ENCODE peak calls at places on chromosome 12, in ten cellular contexts. X, U, N, A, Z, F, O, K, B and W are unnamed samples.
A peak's percentile ranks its signal among the peaks of the same experiment; 100 is the strongest.

GRCh38 chr12:51424662-51425539 is at the start of gene SLC4A8:
- DNase-seq in Z (peak; percentile 95), F (peak; percentile 85), A (peak; percentile 96), U (peak; percentile 73), X (peak; percentile 26), N (peak; percentile 97), K (peak; percentile 86), B (peak; percentile 52), O (no peak), W (peak; percentile 67)

GRCh38 chr12:122064034-122064777 is 14.3 kb upstream of the MLXIP start:
- DNase-seq in N (peak; percentile 97), B (peak; percentile 37), U (peak; percentile 82), Z (peak; percentile 84), K (peak; percentile 90), O (no peak), F (peak; percentile 88), X (no peak), A (peak; percentile 89), W (peak; percentile 97)

GRCh38 chr12:68416826-68417225 is 84.7 kb upstream of the MDM1 start:
- DNase-seq in B (peak; percentile 47), K (no peak), O (no peak), N (no peak), A (no peak), U (peak; percentile 40), X (no peak), Z (no peak), F (no peak), W (no peak)

GRCh38 chr12:47349770-47350408 is 270.1 kb upstream of the AMIGO2 start:
- DNase-seq in O (no peak), A (no peak), B (no peak), F (no peak), Z (no peak), N (no peak), K (no peak), U (peak; percentile 83), X (no peak), W (no peak)

GRCh38 chr12:101935769-101936741 is 58.7 kb downstream of the DRAM1 start:
- DNase-seq in Z (no peak), N (peak; percentile 38), X (no peak), K (peak; percentile 65), A (no peak), U (peak; percentile 97), B (peak; percentile 96), O (no peak), F (no peak), W (no peak)

GRCh38 chr12:127926004-127926403 is 341.0 kb upstream of the TMEM132C start:
- DNase-seq in B (no peak), O (no peak), A (no peak), N (no peak), F (peak; percentile 7), Z (no peak), U (peak; percentile 14), K (no peak), X (no peak), W (no peak)

GRCh38 chr12:31118347-31118830 is 44.7 kb downstream of the DDX11 start:
- DNase-seq in Z (peak; percentile 74), U (no peak), O (no peak), K (no peak), A (peak; percentile 57), N (peak; percentile 54), X (no peak), B (no peak), F (no peak), W (no peak)

GRCh38 chr12:120760349-120761245 is 35.0 kb downstream of the ACADS start:
- DNase-seq in Z (no peak), K (no peak), N (no peak), X (no peak), O (no peak), B (no peak), U (no peak), F (no peak), A (no peak), W (no peak)

GRCh38 chr12:68113644-68114043 is 45.9 kb downstream of the IFNG start:
- DNase-seq in N (no peak), Z (no peak), A (no peak), F (no peak), O (no peak), X (no peak), K (no peak), B (no peak), U (no peak), W (no peak)

GRCh38 chr12:119005085-119005484 is 23.7 kb downstream of the SRRM4 start:
- DNase-seq in N (no peak), K (no peak), X (no peak), A (no peak), U (no peak), F (no peak), O (no peak), Z (no peak), B (no peak), W (no peak)

GRCh38 chr12:117279606-117280005 is 81.8 kb downstream of the NOS1 start:
- DNase-seq in A (no peak), X (no peak), K (no peak), B (no peak), N (no peak), U (no peak), O (no peak), Z (no peak), F (peak; percentile 36), W (no peak)

GRCh38 chr12:13208533-13209278 is 12.2 kb downstream of the EMP1 start:
- DNase-seq in O (no peak), U (no peak), K (no peak), A (peak; percentile 38), B (no peak), X (no peak), N (no peak), F (no peak), Z (no peak), W (no peak)

GRCh38 chr12:16492240-16492639 is 113.7 kb downstream of the LMO3 start:
- DNase-seq in A (no peak), F (no peak), O (no peak), B (no peak), N (no peak), K (no peak), X (no peak), Z (no peak), U (no peak), W (no peak)

DNA sequence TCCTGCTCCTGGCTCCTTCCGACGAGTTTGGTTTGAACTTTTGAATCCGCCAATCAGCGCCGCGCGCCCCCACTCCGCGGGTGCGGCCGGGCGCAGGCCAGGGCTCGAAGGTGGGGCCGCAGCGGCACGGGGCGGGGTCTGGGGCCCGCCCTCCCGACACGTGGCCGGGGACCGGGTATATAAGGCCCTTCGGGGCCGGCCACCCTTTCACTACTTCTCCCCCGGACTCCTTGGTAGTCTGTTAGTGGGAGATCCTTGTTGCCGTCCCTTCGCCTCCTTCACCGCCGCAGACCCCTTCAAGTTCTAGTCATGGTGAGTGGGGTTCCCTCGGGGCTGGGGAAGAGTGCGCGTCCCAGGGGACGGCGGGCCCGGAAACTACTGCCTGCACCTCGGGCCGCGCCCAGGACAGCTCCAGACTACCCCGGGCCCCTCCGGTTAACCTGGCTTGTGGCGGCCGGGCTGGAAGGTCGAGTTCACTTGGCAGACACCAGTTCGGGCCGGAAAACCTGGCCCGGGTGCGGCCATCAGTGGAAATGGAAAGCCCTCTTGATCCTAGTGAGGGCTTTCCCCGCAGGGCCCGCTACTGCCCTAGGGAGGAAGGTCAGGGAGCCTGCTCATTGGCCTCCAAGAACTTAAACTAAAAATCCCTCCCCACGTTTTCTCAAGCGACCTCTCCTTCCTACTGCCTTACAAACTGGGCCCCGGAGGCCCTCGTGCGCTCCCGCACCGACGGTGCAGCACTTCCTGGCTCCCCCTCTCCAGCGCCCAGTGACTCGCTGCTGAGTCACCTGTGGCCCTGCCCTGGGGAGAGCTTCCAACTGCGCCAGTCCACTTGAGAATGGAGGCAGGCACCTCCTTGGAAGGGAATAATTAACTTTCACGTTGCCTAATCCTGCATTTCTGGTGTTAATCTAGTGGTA is at the start of gene TUBA1C:
- DNase-seq in F (peak; percentile 85), N (peak; percentile 94), K (peak; percentile 91), A (peak; percentile 91), B (peak; percentile 95), X (peak; percentile 75), Z (peak; percentile 97), O (peak; percentile 72), U (peak; percentile 87), W (peak; percentile 96)
- H3K4me1 ChIP-seq in F (no peaks in the 10 kb centered on the region), N (peaks cover 10% of the 10 kb centered on the region), K (peaks cover 59% of the 10 kb centered on the region), A (peaks cover 36% of the 10 kb centered on the region), B (peaks cover 48% of the 10 kb centered on the region), X (peaks cover 62% of the 10 kb centered on the region), Z (peaks cover 42% of the 10 kb centered on the region), O (peaks cover 76% of the 10 kb centered on the region), U (peaks cover 42% of the 10 kb centered on the region), W (no peaks in the 10 kb centered on the region)

GRCh38 chr12:66921151-66921550 is 242.3 kb upstream of the GRIP1 start:
- DNase-seq in U (no peak), F (no peak), N (no peak), A (no peak), X (no peak), O (no peak), B (no peak), K (no peak), Z (no peak), W (no peak)
- TF ChIP-seq CTCF in U (no peak), F (no peak), N (no peak), A (no peak), X (no peak), O (no peak), B (no peak), K (no peak), Z (no peak), W (no peak)

DNA sequence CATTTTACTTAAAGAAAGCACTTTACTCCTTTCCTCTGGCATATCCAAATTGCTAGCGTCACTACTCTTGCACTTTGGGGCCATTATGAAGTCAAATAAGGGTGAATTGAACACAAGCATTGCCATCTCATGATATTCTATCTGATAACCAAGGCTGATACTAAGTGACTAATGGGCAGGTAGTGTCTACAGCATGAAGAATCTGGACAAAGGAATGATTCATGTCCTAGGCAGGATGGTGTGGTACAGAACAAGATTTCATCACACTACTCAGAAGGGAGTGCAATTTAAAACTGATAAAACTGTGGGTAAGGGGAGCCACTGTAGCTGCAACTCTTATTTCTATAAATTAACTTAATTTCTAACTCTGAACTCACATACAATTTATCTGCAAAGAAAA is 7.7 kb upstream of the SLC6A15 start:
- DNase-seq in U (peak; percentile 14), X (no peak), N (no peak), Z (no peak), O (no peak), B (peak; percentile 90), A (no peak), F (no peak), K (no peak), W (no peak)
- H3K27ac ChIP-seq in U (peak overlapping the region; percentile 24), X (no peak overlapping the region), N (no peak overlapping the region), Z (no peak overlapping the region), O (no peak overlapping the region), B (peak overlapping the region; percentile 75), A (no peak overlapping the region), F (no peak overlapping the region), K (no peak overlapping the region), W (no peak overlapping the region)

DNA sequence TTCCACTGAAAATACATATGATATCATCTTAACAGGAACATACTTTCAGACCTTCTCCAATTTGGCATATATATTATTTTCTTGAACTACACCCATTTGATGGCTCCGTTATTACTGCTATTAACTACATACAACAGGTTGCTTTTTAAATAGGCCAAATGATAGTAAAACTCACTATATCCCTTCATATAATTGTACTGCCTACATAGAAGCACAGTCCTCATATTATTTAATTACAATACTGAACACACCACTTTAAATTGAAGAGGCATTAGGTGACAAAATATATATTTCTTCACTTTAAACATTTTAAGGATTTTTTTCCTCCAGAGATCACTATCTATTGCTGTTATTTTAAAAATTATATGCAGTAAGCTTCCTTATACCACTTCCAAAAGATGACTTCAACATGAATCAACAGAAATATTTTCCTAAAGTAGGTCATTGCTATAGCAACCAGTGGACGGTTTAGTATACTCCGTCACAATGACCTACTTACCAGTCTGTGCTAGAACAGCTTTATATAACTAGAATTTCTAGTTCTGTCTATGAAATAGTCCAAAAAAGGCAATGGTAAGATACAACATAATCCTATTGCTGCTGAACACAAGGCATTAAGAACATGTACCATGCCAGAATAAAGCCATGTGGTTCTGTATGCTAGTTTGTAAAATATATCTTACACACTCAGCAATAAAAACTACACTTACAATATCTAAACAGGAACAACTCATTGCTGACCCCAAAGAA is 40.5 kb upstream of the MTERF2 start:
- DNase-seq in O (no peak), Z (no peak), X (no peak), F (no peak), B (peak; percentile 91), N (no peak), K (no peak), A (peak; percentile 60), U (peak; percentile 96), W (no peak)
- H3K4me1 ChIP-seq in O (peaks cover 58% of the 10 kb centered on the region), Z (no peaks in the 10 kb centered on the region), X (peaks cover 54% of the 10 kb centered on the region), F (no peaks in the 10 kb centered on the region), B (peaks cover 14% of the 10 kb centered on the region), N (no peaks in the 10 kb centered on the region), K (peaks cover 70% of the 10 kb centered on the region), A (peaks cover 28% of the 10 kb centered on the region), U (peaks cover 20% of the 10 kb centered on the region), W (peaks cover 29% of the 10 kb centered on the region)